ENCODE peak calls at places on chromosomes 6 and 20, in six cellular contexts. One of them, this sample, is unnamed.

GRCh38 chr6:31834367-31834703 is 6.8 kb downstream of the HSPA1B start:
- DNase-seq in HCT116: peak
- DNase-seq in pancreas: peak
- DNase-seq in heart left ventricle: peak
- DNase-seq in upper lobe of left lung: peak
- DNase-seq in IMR-90: peak
- DNase-seq in this sample: peak

GRCh38 chr6:3265671-3266070 is 6.9 kb downstream of the PSMG4 start:
- DNase-seq in pancreas: no peak
- DNase-seq in upper lobe of left lung: no peak
- DNase-seq in IMR-90: peak
- DNase-seq in heart left ventricle: no peak
- DNase-seq in HCT116: no peak
- DNase-seq in this sample: no peak

GRCh38 chr6:161673026-161673425 is 399.2 kb upstream of the AGPAT4 start:
- DNase-seq in IMR-90: no peak
- DNase-seq in upper lobe of left lung: no peak
- DNase-seq in heart left ventricle: no peak
- DNase-seq in HCT116: no peak
- DNase-seq in pancreas: no peak
- DNase-seq in this sample: no peak

GRCh38 chr20:24633026-24633425 is 163.6 kb downstream of the SYNDIG1 start:
- DNase-seq in pancreas: no peak
- DNase-seq in upper lobe of left lung: no peak
- DNase-seq in heart left ventricle: no peak
- DNase-seq in HCT116: no peak
- DNase-seq in IMR-90: no peak
- DNase-seq in this sample: peak

GRCh38 chr6:145096846-145097245 is 638.5 kb downstream of the EPM2A start:
- DNase-seq in upper lobe of left lung: no peak
- DNase-seq in IMR-90: no peak
- DNase-seq in pancreas: no peak
- DNase-seq in HCT116: no peak
- DNase-seq in heart left ventricle: no peak
- DNase-seq in this sample: no peak

GRCh38 chr20:18380908-18381529 is 85.8 kb downstream of the DZANK1 start:
- DNase-seq in upper lobe of left lung: no peak
- DNase-seq in heart left ventricle: no peak
- DNase-seq in HCT116: no peak
- DNase-seq in IMR-90: no peak
- DNase-seq in pancreas: no peak
- DNase-seq in this sample: no peak

GRCh38 chr20:36116813-36117441 is 37.6 kb upstream of the EPB41L1 start:
- DNase-seq in pancreas: no peak
- DNase-seq in IMR-90: peak
- DNase-seq in HCT116: no peak
- DNase-seq in upper lobe of left lung: no peak
- DNase-seq in heart left ventricle: no peak
- DNase-seq in this sample: peak

GRCh38 chr6:119368917-119369316 is 19.4 kb upstream of the MAN1A1 start:
- DNase-seq in pancreas: no peak
- DNase-seq in heart left ventricle: no peak
- DNase-seq in upper lobe of left lung: no peak
- DNase-seq in IMR-90: no peak
- DNase-seq in HCT116: no peak
- DNase-seq in this sample: peak

GRCh38 chr6:166752097-166752496 is 125.0 kb upstream of the RPS6KA2 start:
- DNase-seq in HCT116: no peak
- DNase-seq in heart left ventricle: no peak
- DNase-seq in IMR-90: no peak
- DNase-seq in pancreas: no peak
- DNase-seq in upper lobe of left lung: no peak
- DNase-seq in this sample: no peak

GRCh38 chr20:34271961-34272360 is 30.7 kb downstream of the ASIP start:
- DNase-seq in pancreas: no peak
- DNase-seq in heart left ventricle: no peak
- DNase-seq in IMR-90: peak
- DNase-seq in HCT116: no peak
- DNase-seq in upper lobe of left lung: no peak
- DNase-seq in this sample: no peak

GRCh38 chr6:42112351-42112750 is 30.1 kb downstream of the C6orf132 start:
- DNase-seq in HCT116: no peak
- DNase-seq in heart left ventricle: no peak
- DNase-seq in pancreas: no peak
- DNase-seq in upper lobe of left lung: no peak
- DNase-seq in IMR-90: no peak
- DNase-seq in this sample: no peak

GRCh38 chr6:115932481-115932880 is 128.2 kb downstream of the FRK start:
- DNase-seq in IMR-90: no peak
- DNase-seq in upper lobe of left lung: no peak
- DNase-seq in HCT116: peak
- DNase-seq in heart left ventricle: no peak
- DNase-seq in pancreas: no peak
- DNase-seq in this sample: peak

DNA sequence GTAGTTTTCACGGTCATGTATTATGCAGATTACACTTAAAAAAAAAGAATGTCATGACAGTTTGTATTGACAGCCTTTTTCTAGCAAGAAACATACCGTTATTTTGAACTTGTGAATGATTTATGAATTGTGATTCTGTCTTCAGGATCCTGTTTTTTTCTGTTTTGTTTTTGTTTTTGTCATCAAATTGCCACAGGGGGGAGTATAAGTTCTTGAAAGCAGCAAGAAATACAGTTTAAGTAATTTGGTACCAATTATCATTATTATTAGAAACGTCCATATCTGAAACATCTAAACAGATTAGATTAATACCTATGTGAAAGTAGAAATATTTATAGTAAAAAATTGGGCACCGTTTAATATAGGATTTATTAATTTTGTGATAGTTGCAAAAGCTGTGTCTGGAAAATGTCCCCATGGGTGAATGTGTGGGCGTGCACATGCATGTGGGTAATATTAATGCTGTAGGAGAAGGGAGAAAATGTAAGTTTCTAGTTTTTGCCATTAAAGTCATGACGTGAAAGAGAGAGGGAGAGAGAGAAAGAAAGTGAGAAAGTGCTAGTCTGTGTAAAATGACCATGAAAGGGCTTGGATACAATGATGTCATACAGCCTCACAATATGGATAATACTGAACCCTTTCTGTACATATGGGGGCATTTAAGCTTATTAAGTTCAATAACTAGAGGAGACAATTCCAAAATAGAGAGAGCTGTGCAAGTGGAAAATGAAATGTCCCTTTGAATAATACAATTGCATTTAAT is 9.4 kb upstream of the CCN2 start:
- DNase-seq in IMR-90: peak
- DNase-seq in HCT116: no peak
- DNase-seq in upper lobe of left lung: no peak
- DNase-seq in pancreas: no peak
- DNase-seq in heart left ventricle: no peak
- DNase-seq in this sample: no peak
- TF ChIP-seq CTCF in IMR-90: peak
- TF ChIP-seq CTCF in HCT116: peak
- TF ChIP-seq CTCF in upper lobe of left lung: no peak
- TF ChIP-seq CTCF in pancreas: no peak
- TF ChIP-seq CTCF in heart left ventricle: peak
- TF ChIP-seq CTCF in this sample: no peak

GRCh38 chr6:153927867-153928266 is 111.2 kb upstream of the OPRM1 start:
- DNase-seq in heart left ventricle: no peak
- DNase-seq in upper lobe of left lung: no peak
- DNase-seq in pancreas: no peak
- DNase-seq in HCT116: no peak
- DNase-seq in IMR-90: no peak
- DNase-seq in this sample: no peak
- H3K4me3 ChIP-seq in heart left ventricle: no peak
- H3K4me3 ChIP-seq in upper lobe of left lung: no peak
- H3K4me3 ChIP-seq in pancreas: no peak
- H3K4me3 ChIP-seq in HCT116: no peak
- H3K4me3 ChIP-seq in IMR-90: no peak
- H3K4me3 ChIP-seq in this sample: no peak

DNA sequence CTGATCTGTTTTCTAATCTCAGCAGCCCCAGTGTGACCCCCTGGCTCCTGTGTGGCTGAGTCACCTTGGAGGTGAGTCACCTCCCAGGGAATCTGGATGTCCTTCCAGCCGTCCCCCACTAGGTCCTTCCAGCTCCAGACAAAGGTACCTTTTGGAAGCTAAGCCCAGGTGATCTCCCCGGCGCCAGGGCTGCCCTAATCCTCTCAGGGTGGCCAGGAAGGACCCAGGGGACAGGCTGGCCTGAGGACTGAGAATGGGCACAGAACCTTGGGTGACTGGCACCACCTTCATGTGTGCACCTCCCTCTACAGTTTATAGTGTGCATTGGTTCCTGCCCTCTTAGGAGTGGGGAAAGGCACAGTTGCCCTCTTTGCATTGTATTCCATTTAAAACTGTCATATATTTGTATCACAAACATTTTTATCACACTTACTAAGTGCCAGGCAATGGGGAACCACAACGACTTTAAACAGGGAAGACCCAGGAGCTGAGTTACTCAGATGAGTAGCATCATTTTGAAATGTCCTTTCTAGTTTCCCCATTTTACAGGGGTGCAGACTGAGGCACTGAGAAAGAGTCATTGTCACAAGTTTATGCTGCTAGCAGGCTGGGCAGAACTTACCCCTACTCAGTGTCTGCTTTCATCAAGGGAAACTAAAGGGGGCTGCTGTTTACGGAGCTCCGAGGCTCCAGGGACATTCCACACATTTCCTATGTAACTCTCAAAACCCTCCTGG is 2.6 kb upstream of the BPIFB4 start:
- DNase-seq in pancreas: no peak
- DNase-seq in HCT116: peak
- DNase-seq in heart left ventricle: no peak
- DNase-seq in upper lobe of left lung: no peak
- DNase-seq in IMR-90: no peak
- DNase-seq in this sample: no peak
- TF ChIP-seq CTCF in pancreas: no peak
- TF ChIP-seq CTCF in HCT116: peak
- TF ChIP-seq CTCF in heart left ventricle: no peak
- TF ChIP-seq CTCF in upper lobe of left lung: no peak
- TF ChIP-seq CTCF in IMR-90: no peak
- TF ChIP-seq CTCF in this sample: peak

GRCh38 chr6:89372506-89372901 is 20.0 kb upstream of the UBE2J1 start:
- DNase-seq in heart left ventricle: no peak
- DNase-seq in IMR-90: no peak
- DNase-seq in upper lobe of left lung: no peak
- DNase-seq in HCT116: no peak
- DNase-seq in pancreas: no peak
- DNase-seq in this sample: no peak
- H3K4me3 ChIP-seq in heart left ventricle: no peak
- H3K4me3 ChIP-seq in IMR-90: no peak
- H3K4me3 ChIP-seq in upper lobe of left lung: no peak
- H3K4me3 ChIP-seq in HCT116: no peak
- H3K4me3 ChIP-seq in pancreas: no peak
- H3K4me3 ChIP-seq in this sample: no peak

GRCh38 chr6:152130441-152130840 is 323.0 kb downstream of the ESR1 start:
- DNase-seq in HCT116: no peak
- DNase-seq in pancreas: no peak
- DNase-seq in upper lobe of left lung: no peak
- DNase-seq in IMR-90: no peak
- DNase-seq in heart left ventricle: no peak
- DNase-seq in this sample: peak
- TF ChIP-seq CTCF in HCT116: no peak
- TF ChIP-seq CTCF in pancreas: no peak
- TF ChIP-seq CTCF in upper lobe of left lung: no peak
- TF ChIP-seq CTCF in IMR-90: no peak
- TF ChIP-seq CTCF in heart left ventricle: no peak
- TF ChIP-seq CTCF in this sample: no peak

GRCh38 chr6:40754481-40755045 is 167.4 kb upstream of the LRFN2 start:
- DNase-seq in pancreas: no peak
- DNase-seq in upper lobe of left lung: no peak
- DNase-seq in heart left ventricle: no peak
- DNase-seq in HCT116: no peak
- DNase-seq in IMR-90: no peak
- DNase-seq in this sample: no peak

GRCh38 chr6:40755046-40755681 is 168.0 kb upstream of the LRFN2 start:
- DNase-seq in heart left ventricle: no peak
- DNase-seq in pancreas: no peak
- DNase-seq in IMR-90: peak
- DNase-seq in upper lobe of left lung: no peak
- DNase-seq in HCT116: no peak
- DNase-seq in this sample: peak

GRCh38 chr6:40753939-40754448 is 166.8 kb upstream of the LRFN2 start:
- DNase-seq in IMR-90: no peak
- DNase-seq in HCT116: no peak
- DNase-seq in upper lobe of left lung: no peak
- DNase-seq in pancreas: no peak
- DNase-seq in heart left ventricle: no peak
- DNase-seq in this sample: no peak

GRCh38 chr6:40753048-40753447 is 165.9 kb upstream of the LRFN2 start:
- DNase-seq in IMR-90: no peak
- DNase-seq in upper lobe of left lung: no peak
- DNase-seq in heart left ventricle: no peak
- DNase-seq in pancreas: no peak
- DNase-seq in HCT116: no peak
- DNase-seq in this sample: no peak

DNA sequence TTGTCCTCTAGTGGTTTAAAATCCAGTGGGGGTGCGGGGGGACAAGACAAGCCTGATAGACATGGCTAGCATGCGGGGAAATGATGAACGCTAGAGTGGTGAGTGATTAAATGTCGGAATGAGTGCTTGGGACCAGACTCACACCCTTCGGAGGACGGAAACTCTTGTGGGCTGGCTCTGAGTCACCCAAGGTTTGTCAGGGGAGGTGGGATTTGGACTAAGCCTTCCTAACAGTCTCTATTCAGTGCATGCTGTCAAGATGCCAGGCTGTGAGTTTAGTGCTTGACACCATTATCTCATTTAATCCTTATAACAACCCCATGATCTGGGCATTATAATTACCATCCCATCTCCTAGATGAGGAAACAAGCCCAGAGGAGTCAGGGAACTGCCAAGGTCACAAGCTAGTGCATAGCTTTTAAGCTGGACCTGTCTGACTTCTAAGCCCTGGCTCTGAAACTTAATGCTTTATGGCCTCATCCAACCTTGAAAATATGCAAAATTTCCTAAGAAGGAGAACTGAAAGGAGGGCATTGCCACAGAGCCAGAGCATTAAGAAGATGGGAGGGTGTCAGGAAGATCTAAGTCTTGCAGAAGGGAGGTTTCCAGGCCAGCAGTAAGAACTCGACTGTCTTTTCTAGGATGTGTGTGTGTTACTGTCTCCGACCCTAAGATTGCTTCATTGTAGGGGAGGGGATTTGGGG is 168.7 kb upstream of the LRFN2 start:
- DNase-seq in upper lobe of left lung: no peak
- DNase-seq in IMR-90: peak
- DNase-seq in pancreas: no peak
- DNase-seq in heart left ventricle: no peak
- DNase-seq in HCT116: no peak
- DNase-seq in this sample: no peak
- H3K4me3 ChIP-seq in upper lobe of left lung: no peak
- H3K4me3 ChIP-seq in IMR-90: no peak
- H3K4me3 ChIP-seq in pancreas: no peak
- H3K4me3 ChIP-seq in heart left ventricle: no peak
- H3K4me3 ChIP-seq in HCT116: no peak
- H3K4me3 ChIP-seq in this sample: no peak

GRCh38 chr20:41028359-41029149 is at the start of gene TOP1:
- DNase-seq in HCT116: peak
- DNase-seq in pancreas: peak
- DNase-seq in heart left ventricle: peak
- DNase-seq in upper lobe of left lung: peak
- DNase-seq in IMR-90: peak
- DNase-seq in this sample: peak
- TF ChIP-seq CTCF in HCT116: no peak
- TF ChIP-seq CTCF in pancreas: no peak
- TF ChIP-seq CTCF in heart left ventricle: no peak
- TF ChIP-seq CTCF in upper lobe of left lung: no peak
- TF ChIP-seq CTCF in IMR-90: no peak
- TF ChIP-seq CTCF in this sample: no peak